ENCODE peak calls at places on chromosomes 3 and 15, in seven cellular contexts. V, X, M, J, D, C and P are unnamed samples.

GRCh38 chr3:67646586-67647234 is 7.7 kb downstream of the SUCLG2 start:
- DNase-seq in V (no peak), X (no peak), M (no peak), J (no peak), D (no peak), C (no peak), P (no peak)

GRCh38 chr15:66404532-66404931 is 17.8 kb downstream of the MAP2K1 start:
- DNase-seq in V (no peak), X (no peak), M (no peak), J (no peak), D (peak), C (no peak), P (no peak)

GRCh38 chr3:58274027-58274614 is 31.9 kb upstream of the RPP14 start:
- DNase-seq in V (no peak), X (no peak), M (no peak), J (no peak), D (no peak), C (no peak), P (no peak)

GRCh38 chr3:161409069-161409468 is 37.8 kb upstream of the SPTSSB start:
- DNase-seq in V (no peak), X (no peak), M (no peak), J (no peak), D (peak), C (no peak), P (no peak)

GRCh38 chr3:155991847-155992246 is 121.4 kb downstream of the GMPS start:
- DNase-seq in V (no peak), X (no peak), M (no peak), J (no peak), D (no peak), C (no peak), P (no peak)

GRCh38 chr3:98971183-98971681 is 69.7 kb upstream of the DCBLD2 start:
- DNase-seq in V (no peak), X (peak), M (no peak), J (no peak), D (no peak), C (no peak), P (no peak)

GRCh38 chr3:138600341-138600740 is 6.3 kb upstream of the CEP70 start:
- DNase-seq in V (no peak), X (no peak), M (no peak), J (no peak), D (no peak), C (no peak), P (no peak)

GRCh38 chr3:127812151-127812550 is 10.2 kb downstream of the MGLL start:
- DNase-seq in V (no peak), X (no peak), M (no peak), J (no peak), D (no peak), C (no peak), P (no peak)